ENCODE peak calls at places on chromosomes 7 and 10, in six cellular contexts. D, O, Q, F, S and G are unnamed samples.

GRCh38 chr7:13713092-13713491 is 276.4 kb downstream of the ETV1 start:
- DNase-seq in D (no peak), O (no peak), Q (no peak), F (no peak), S (no peak), G (no peak)

GRCh38 chr7:113698556-113699220 is 220.1 kb downstream of the PPP1R3A start:
- DNase-seq in D (peak), O (no peak), Q (peak), F (peak), S (peak), G (no peak)

GRCh38 chr10:9596368-9596920 is 1421.2 kb upstream of the CELF2 start:
- DNase-seq in D (peak), O (no peak), Q (no peak), F (peak), S (no peak), G (no peak)

GRCh38 chr10:4111593-4111992 is 326.6 kb upstream of the KLF6 start:
- DNase-seq in D (no peak), O (no peak), Q (no peak), F (peak), S (no peak), G (no peak)

GRCh38 chr10:117541909-117542705 is 439 bp upstream of the EMX2 start:
- DNase-seq in D (no peak), O (peak), Q (peak), F (peak), S (no peak), G (peak)

GRCh38 chr10:70508912-70509366 is 30.4 kb downstream of the PALD1 start:
- DNase-seq in D (peak), O (no peak), Q (peak), F (no peak), S (no peak), G (peak)

GRCh38 chr7:46600340-46600739 is 679.3 kb upstream of the IGFBP3 start:
- DNase-seq in D (no peak), O (no peak), Q (no peak), F (peak), S (no peak), G (no peak)

GRCh38 chr10:117175215-117175900 is 21.9 kb upstream of the KCNK18 start:
- DNase-seq in D (no peak), O (no peak), Q (no peak), F (no peak), S (no peak), G (no peak)

GRCh38 chr7:128738570-128739047 is 550 bp upstream of the CALU start:
- DNase-seq in D (no peak), O (no peak), Q (no peak), F (no peak), S (no peak), G (no peak)

GRCh38 chr10:20935926-20936325 is 38.8 kb upstream of the NEBL start:
- DNase-seq in D (no peak), O (no peak), Q (no peak), F (no peak), S (no peak), G (no peak)

GRCh38 chr7:108004220-108005142 is 1.5 kb upstream of the LAMB1 start:
- DNase-seq in D (peak), O (no peak), Q (peak), F (peak), S (no peak), G (no peak)

GRCh38 chr10:7718685-7719084 is 15.6 kb downstream of the ITIH2 start:
- DNase-seq in D (no peak), O (no peak), Q (no peak), F (no peak), S (no peak), G (no peak)

GRCh38 chr7:95330194-95331003 is 6.1 kb upstream of the PON1 start:
- DNase-seq in D (peak), O (no peak), Q (no peak), F (no peak), S (no peak), G (no peak)

GRCh38 chr10:83764681-83765080 is 374.6 kb upstream of the GHITM start:
- DNase-seq in D (peak), O (no peak), Q (peak), F (peak), S (no peak), G (no peak)

GRCh38 chr7:66183700-66184099 is 21.4 kb upstream of the TPST1 start:
- DNase-seq in D (peak), O (no peak), Q (no peak), F (peak), S (no peak), G (no peak)

GRCh38 chr7:156920076-156920475 is 27.1 kb upstream of the LMBR1 start:
- DNase-seq in D (no peak), O (no peak), Q (no peak), F (no peak), S (no peak), G (no peak)

GRCh38 chr10:60466267-60467201 is 76.9 kb upstream of the ANK3 start:
- DNase-seq in D (peak), O (no peak), Q (no peak), F (peak), S (no peak), G (no peak)

GRCh38 chr10:126889421-126889820 is 15.8 kb upstream of the DOCK1 start:
- DNase-seq in D (no peak), O (no peak), Q (no peak), F (no peak), S (no peak), G (no peak)

GRCh38 chr7:31122649-31123058 is 70.5 kb downstream of the ADCYAP1R1 start:
- DNase-seq in D (peak), O (peak), Q (peak), F (peak), S (peak), G (no peak)

GRCh38 chr10:118983263-118983662 is 46.3 kb upstream of the NANOS1 start:
- DNase-seq in D (peak), O (no peak), Q (no peak), F (peak), S (no peak), G (no peak)

GRCh38 chr10:78215645-78216044 is 182.0 kb downstream of the RPS24 start:
- DNase-seq in D (no peak), O (no peak), Q (no peak), F (peak), S (no peak), G (no peak)

GRCh38 chr10:36538945-36539586 is 586.3 kb upstream of the ANKRD30A start:
- DNase-seq in D (peak), O (no peak), Q (no peak), F (peak), S (no peak), G (no peak)

GRCh38 chr7:3239291-3239691 is 61.8 kb upstream of the SDK1 start:
- DNase-seq in D (no peak), O (no peak), Q (no peak), F (peak), S (no peak), G (no peak)

GRCh38 chr10:45386657-45387056 is 12.6 kb downstream of the ALOX5 start:
- DNase-seq in D (no peak), O (no peak), Q (no peak), F (no peak), S (no peak), G (no peak)

GRCh38 chr10:92689663-92690210 is at the start of gene HHEX:
- DNase-seq in D (peak), O (no peak), Q (peak), F (peak), S (no peak), G (no peak)

GRCh38 chr7:123769371-123769770 is 20.6 kb upstream of the WASL start:
- DNase-seq in D (peak), O (no peak), Q (no peak), F (peak), S (no peak), G (no peak)

GRCh38 chr7:134686782-134687181 is 40.1 kb downstream of the BPGM start:
- DNase-seq in D (no peak), O (no peak), Q (no peak), F (peak), S (no peak), G (no peak)

GRCh38 chr10:24209421-24209770 is 458 bp downstream of the KIAA1217 start:
- DNase-seq in D (peak), O (no peak), Q (peak), F (peak), S (no peak), G (no peak)

GRCh38 chr10:123943307-123943706 is 51.7 kb upstream of the CPXM2 start:
- DNase-seq in D (no peak), O (no peak), Q (no peak), F (no peak), S (no peak), G (no peak)

GRCh38 chr10:46516660-46517416 is 39.6 kb downstream of the GPRIN2 start:
- DNase-seq in D (peak), O (no peak), Q (no peak), F (peak), S (no peak), G (no peak)

GRCh38 chr7:139231513-139232376 is 708 bp downstream of the UBN2 start:
- DNase-seq in D (no peak), O (no peak), Q (peak), F (peak), S (peak), G (no peak)

GRCh38 chr7:130841416-130841815 is 107.4 kb upstream of the KLF14 start:
- DNase-seq in D (no peak), O (no peak), Q (no peak), F (no peak), S (no peak), G (no peak)